ENCODE peak calls at places on chromosomes 6 and 20, in eight cellular contexts. F is hypothalamus; D is activated CD8-positive, alpha-beta T cell treated with anti-CD3 and anti-CD28 coated beads for 36 hours; P is amygdala; T is NCI-H187; L is T-cell; G is IMR-90; O is activated gamma-delta T cell treated with Interleukin-2 at 50 U/mL for 16 hours. J is an unnamed sample.

GRCh38 chr6:111922454-111923297 is 49.4 kb upstream of the FYN start:
- DNase-seq in P (no peak), L (no peak), F (no peak), O (no peak), D (no peak), T (no peak), G (peak), J (no peak)

GRCh38 chr6:30163090-30163917 is at the start of gene TRIM15:
- DNase-seq in L (no peak), O (no peak), P (no peak), T (no peak), G (no peak), F (no peak), D (peak), J (no peak)

GRCh38 chr6:161829186-161829794 is 555.4 kb upstream of the AGPAT4 start:
- DNase-seq in T (no peak), G (no peak), D (no peak), F (no peak), L (no peak), P (no peak), O (no peak), J (no peak)

GRCh38 chr6:152112503-152113261 is 305.2 kb downstream of the ESR1 start:
- DNase-seq in O (no peak), G (no peak), T (no peak), P (no peak), F (peak), L (no peak), D (no peak), J (no peak)

GRCh38 chr20:17697171-17697570 is 2.6 kb upstream of the BANF2 start:
- DNase-seq in F (no peak), L (no peak), G (no peak), O (no peak), P (no peak), T (no peak), D (no peak), J (no peak)

GRCh38 chr20:14634666-14635065 is 297.3 kb upstream of the FLRT3 start:
- DNase-seq in G (no peak), O (no peak), P (no peak), F (no peak), T (no peak), L (no peak), D (no peak), J (no peak)

GRCh38 chr20:20037960-20038359 is 14.3 kb downstream of the CRNKL1 start:
- DNase-seq in T (no peak), F (no peak), P (no peak), L (no peak), G (peak), O (no peak), D (no peak), J (no peak)

GRCh38 chr6:3330199-3330598 is 71.5 kb downstream of the PSMG4 start:
- DNase-seq in O (no peak), G (no peak), D (peak), T (no peak), F (no peak), L (no peak), P (no peak), J (no peak)

J was measured in occipital lobe.